ENCODE peak calls at places on chromosome 5, in six cellular contexts. O, F, R, I, H and B are unnamed samples.

GRCh38 chr5:400282-401215 is 42.4 kb upstream of the EXOC3 start:
- DNase-seq in O (no peak), F (no peak), R (peak), I (peak), H (no peak), B (no peak)

GRCh38 chr5:112586596-112587062 is 151.1 kb upstream of the APC start:
- DNase-seq in O (no peak), F (no peak), R (no peak), I (peak), H (no peak), B (no peak)

GRCh38 chr5:40165789-40166728 is 513.7 kb upstream of the PTGER4 start:
- DNase-seq in O (peak), F (no peak), R (no peak), I (no peak), H (no peak), B (no peak)

GRCh38 chr5:86797677-86798076 is 179.9 kb downstream of the COX7C start:
- DNase-seq in O (no peak), F (no peak), R (no peak), I (no peak), H (no peak), B (no peak)

GRCh38 chr5:171850354-171850947 is 64.8 kb downstream of the SMIM23 start:
- DNase-seq in O (peak), F (peak), R (no peak), I (peak), H (no peak), B (no peak)

GRCh38 chr5:95953026-95953425 is 8.6 kb downstream of the ELL2 start:
- DNase-seq in O (no peak), F (no peak), R (no peak), I (no peak), H (no peak), B (no peak)

GRCh38 chr5:142674438-142675210 is 11.3 kb downstream of the FGF1 start:
- DNase-seq in O (no peak), F (no peak), R (peak), I (no peak), H (no peak), B (no peak)

GRCh38 chr5:83922699-83923098 is 202.0 kb upstream of the HAPLN1 start:
- DNase-seq in O (no peak), F (no peak), R (no peak), I (no peak), H (no peak), B (no peak)

GRCh38 chr5:32298056-32298420 is 14.7 kb downstream of the MTMR12 start:
- DNase-seq in O (no peak), F (no peak), R (no peak), I (no peak), H (no peak), B (no peak)

GRCh38 chr5:29899583-29899982 is 1293.9 kb upstream of the CDH6 start:
- DNase-seq in O (no peak), F (no peak), R (no peak), I (no peak), H (no peak), B (no peak)

GRCh38 chr5:173970878-173971650 is 17.9 kb upstream of the C5orf47 start:
- DNase-seq in O (no peak), F (no peak), R (no peak), I (no peak), H (no peak), B (no peak)

GRCh38 chr5:176373100-176373818 is 8.0 kb downstream of the ARL10 start:
- DNase-seq in O (no peak), F (no peak), R (no peak), I (no peak), H (no peak), B (no peak)

GRCh38 chr5:31948006-31948405 is 226.1 kb downstream of the GOLPH3 start:
- DNase-seq in O (no peak), F (no peak), R (no peak), I (no peak), H (no peak), B (no peak)

GRCh38 chr5:14362511-14362910 is 219.1 kb upstream of the OTULINL start:
- DNase-seq in O (peak), F (no peak), R (no peak), I (no peak), H (no peak), B (no peak)

GRCh38 chr5:170184007-170184687 is 48.6 kb upstream of the C5orf58 start:
- DNase-seq in O (peak), F (peak), R (no peak), I (peak), H (peak), B (no peak)

GRCh38 chr5:43425965-43426364 is 13.8 kb upstream of the CCL28 start:
- DNase-seq in O (no peak), F (no peak), R (no peak), I (no peak), H (no peak), B (no peak)

GRCh38 chr5:175288048-175288621 is 155.8 kb downstream of the DRD1 start:
- DNase-seq in O (peak), F (no peak), R (no peak), I (no peak), H (no peak), B (no peak)

GRCh38 chr5:112419596-112420110 is 576 bp upstream of the EPB41L4A start:
- DNase-seq in O (peak), F (no peak), R (no peak), I (peak), H (peak), B (peak)

GRCh38 chr5:141757402-141757801 is 75.4 kb upstream of the ARAP3 start:
- DNase-seq in O (no peak), F (peak), R (no peak), I (peak), H (no peak), B (no peak)

GRCh38 chr5:115079934-115080623 is 89.6 kb downstream of the TRIM36 start:
- DNase-seq in O (no peak), F (no peak), R (no peak), I (no peak), H (no peak), B (no peak)

GRCh38 chr5:154505567-154505966 is 27.5 kb upstream of the HAND1 start:
- DNase-seq in O (no peak), F (no peak), R (no peak), I (peak), H (no peak), B (no peak)

GRCh38 chr5:96716716-96717115 is 54.5 kb downstream of the CAST start:
- DNase-seq in O (peak), F (no peak), R (no peak), I (no peak), H (no peak), B (no peak)

GRCh38 chr5:66967102-66967501 is 229.5 kb downstream of the CD180 start:
- DNase-seq in O (no peak), F (no peak), R (no peak), I (no peak), H (no peak), B (no peak)

GRCh38 chr5:86679529-86679928 is 61.8 kb downstream of the COX7C start:
- DNase-seq in O (peak), F (no peak), R (peak), I (no peak), H (no peak), B (peak)

GRCh38 chr5:112551437-112552018 is 132.5 kb upstream of the EPB41L4A start:
- DNase-seq in O (peak), F (peak), R (no peak), I (no peak), H (no peak), B (no peak)

GRCh38 chr5:2658421-2658820 is 93.1 kb downstream of the IRX2 start:
- DNase-seq in O (no peak), F (no peak), R (no peak), I (no peak), H (no peak), B (no peak)

GRCh38 chr5:132821791-132822190 is 8.7 kb downstream of the SHROOM1 start:
- DNase-seq in O (no peak), F (no peak), R (no peak), I (no peak), H (no peak), B (no peak)

GRCh38 chr5:132822650-132823480 is 7.6 kb downstream of the SHROOM1 start:
- DNase-seq in O (no peak), F (no peak), R (no peak), I (peak), H (no peak), B (no peak)

GRCh38 chr5:132825165-132825823 is 5.2 kb downstream of the SHROOM1 start:
- DNase-seq in O (no peak), F (no peak), R (no peak), I (peak), H (no peak), B (no peak)

GRCh38 chr5:132824426-132824825 is 6.0 kb downstream of the SHROOM1 start:
- DNase-seq in O (no peak), F (no peak), R (no peak), I (no peak), H (no peak), B (no peak)

DNA sequence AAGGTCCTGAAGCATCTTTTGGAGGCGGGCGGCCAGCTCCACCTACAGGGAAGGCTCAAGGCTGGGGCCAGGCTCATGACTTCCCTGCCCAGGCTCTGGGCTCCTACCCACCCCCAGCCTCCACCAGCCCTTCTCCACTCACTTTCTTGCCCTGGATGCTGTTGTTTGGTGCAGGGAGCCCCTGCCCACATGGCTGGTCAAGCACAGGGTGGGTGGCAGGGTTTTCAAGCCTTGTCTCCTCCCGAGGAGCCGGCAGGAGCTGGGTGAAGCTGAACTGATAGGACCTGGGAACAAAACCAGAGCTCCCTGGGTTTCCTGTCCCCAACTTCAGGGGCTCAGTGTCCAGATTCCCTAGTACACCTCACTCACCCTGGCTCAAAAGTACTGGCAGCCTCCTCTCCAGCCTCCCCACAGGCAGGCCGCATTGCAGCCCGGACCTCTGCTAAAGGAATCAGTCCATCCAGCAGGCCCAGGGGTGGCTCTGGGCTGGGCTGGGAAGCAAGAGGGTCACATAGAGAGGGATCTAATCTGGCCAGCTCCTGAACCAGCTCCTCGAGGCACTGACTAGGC is 6.9 kb downstream of the SHROOM1 start:
- DNase-seq in O (no peak), F (no peak), R (no peak), I (no peak), H (no peak), B (no peak)
- TF ChIP-seq CTCF in O (no peak), F (no peak), R (no peak), I (no peak), H (no peak), B (no peak)

DNA sequence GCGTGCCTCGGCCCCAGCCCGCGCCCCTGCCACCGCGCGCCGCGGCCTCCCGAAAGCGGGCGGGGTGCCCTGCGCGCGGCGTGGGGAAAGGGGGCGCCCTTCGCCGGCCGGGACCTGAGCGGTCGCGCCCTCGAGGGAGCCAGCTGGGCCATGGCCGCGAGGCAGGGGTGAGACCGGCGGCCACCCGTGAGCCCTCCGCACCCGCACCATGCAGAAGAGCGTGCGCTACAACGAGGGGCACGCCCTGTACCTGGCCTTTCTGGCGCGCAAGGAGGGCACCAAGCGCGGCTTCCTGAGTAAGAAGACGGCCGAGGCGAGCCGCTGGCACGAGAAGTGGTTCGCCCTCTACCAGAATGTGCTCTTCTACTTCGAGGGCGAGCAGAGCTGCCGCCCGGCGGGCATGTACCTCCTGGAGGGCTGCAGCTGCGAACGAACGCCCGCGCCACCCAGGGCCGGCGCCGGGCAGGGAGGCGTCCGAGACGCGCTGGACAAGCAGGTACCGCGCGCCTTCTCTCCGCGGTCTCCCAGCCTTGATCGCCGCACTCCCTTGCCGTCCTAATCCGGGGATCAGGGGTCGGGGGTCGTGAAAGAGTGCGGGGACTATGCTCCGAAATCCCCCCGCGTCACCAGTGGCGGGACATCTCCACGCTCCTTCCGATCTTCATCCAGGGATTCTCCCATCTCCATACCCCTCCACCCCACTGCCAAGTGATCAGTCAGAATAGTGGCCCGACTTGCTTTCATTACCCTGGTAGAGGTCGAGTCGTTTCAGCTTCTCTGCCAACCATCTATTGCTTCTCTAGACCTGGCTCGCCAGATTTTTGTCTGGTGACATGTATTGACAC is 590 bp downstream of the RASGRF2 start:
- DNase-seq in O (peak), F (peak), R (no peak), I (peak), H (no peak), B (no peak)
- TF ChIP-seq CTCF in O (no peak), F (no peak), R (no peak), I (no peak), H (no peak), B (peak)

GRCh38 chr5:156052697-156053455 is 274.1 kb upstream of the SGCD start:
- DNase-seq in O (no peak), F (no peak), R (no peak), I (no peak), H (no peak), B (no peak)

DNA sequence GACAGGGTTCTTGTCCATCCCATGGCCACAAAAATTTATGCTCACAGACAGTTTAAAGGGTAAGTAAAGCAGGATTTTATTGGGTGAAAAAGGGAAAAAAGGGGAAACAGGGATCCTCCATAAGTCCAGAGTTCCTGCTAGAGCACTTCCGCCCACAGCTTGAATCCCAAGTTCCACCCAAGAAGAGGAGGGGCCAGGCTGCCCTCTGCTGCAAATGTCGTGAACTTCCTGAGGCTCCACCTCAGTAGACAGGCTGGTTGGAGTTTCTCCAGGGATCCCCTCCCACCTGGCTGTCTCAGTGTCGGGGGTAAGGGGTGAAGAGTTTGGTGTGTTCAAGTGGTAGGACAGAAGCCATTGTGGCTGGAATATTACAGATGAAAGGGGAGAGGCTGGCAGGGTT is 275.0 kb upstream of the SGCD start:
- DNase-seq in O (no peak), F (no peak), R (no peak), I (peak), H (no peak), B (no peak)
- TF ChIP-seq CTCF in O (no peak), F (no peak), R (no peak), I (peak), H (no peak), B (peak)

GRCh38 chr5:149235841-149236240 is 35.8 kb upstream of the AFAP1L1 start:
- DNase-seq in O (no peak), F (no peak), R (no peak), I (no peak), H (no peak), B (no peak)

GRCh38 chr5:149239917-149240316 is 31.7 kb upstream of the AFAP1L1 start:
- DNase-seq in O (no peak), F (no peak), R (no peak), I (no peak), H (no peak), B (no peak)

GRCh38 chr5:149237662-149238061 is 34.0 kb upstream of the AFAP1L1 start:
- DNase-seq in O (no peak), F (no peak), R (no peak), I (peak), H (no peak), B (no peak)

GRCh38 chr5:149240354-149240998 is 31.2 kb upstream of the AFAP1L1 start:
- DNase-seq in O (no peak), F (no peak), R (no peak), I (no peak), H (no peak), B (no peak)

GRCh38 chr5:149238540-149238939 is 33.1 kb upstream of the AFAP1L1 start:
- DNase-seq in O (no peak), F (no peak), R (no peak), I (no peak), H (no peak), B (no peak)
- TF ChIP-seq CTCF in O (peak), F (no peak), R (peak), I (no peak), H (no peak), B (no peak)

DNA sequence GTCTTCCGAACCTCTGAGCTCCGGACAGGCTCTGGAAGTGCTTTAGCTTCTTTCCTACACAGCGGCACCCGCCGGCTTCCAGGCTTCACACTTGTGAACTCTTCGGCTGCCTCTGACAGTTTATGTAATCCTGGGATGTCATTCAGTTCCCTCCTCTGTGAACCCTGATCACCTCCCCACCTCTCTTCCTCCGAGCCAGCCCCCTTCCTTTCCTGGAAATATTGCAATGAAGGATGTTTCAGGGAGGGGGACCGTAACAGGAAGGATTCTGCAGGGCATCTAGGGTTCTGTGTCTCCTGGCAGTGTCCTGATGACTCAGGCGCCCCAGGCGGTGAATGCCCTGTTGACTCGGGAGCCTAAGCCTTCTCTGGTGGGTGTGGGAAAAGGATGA is at the start of gene CD14:
- DNase-seq in O (peak), F (no peak), R (no peak), I (no peak), H (peak), B (no peak)
- TF ChIP-seq CTCF in O (no peak), F (no peak), R (no peak), I (no peak), H (no peak), B (no peak)